ENCODE peak calls at places on chromosomes 16 and 17, in eight cellular contexts. Q is T-helper 1 cell; Z is heart right ventricle; B is 8988T; W is stimulated activated CD4-positive, alpha-beta T cell treated with anti-CD3 and anti-CD28 coated beads, Interleukin-2, amount 100 ng/mL, for 4 hours; X is stimulated activated CD8-positive, alpha-beta memory T cell treated with anti-CD3 and anti-CD28 coated beads, Interleukin-4, amount 100 ng/mL, for 48 hours; H is PC-3; O is activated T-cell treated with anti-CD3 and anti-CD28 coated beads for 48 hours. P is an unnamed sample.

GRCh38 chr17:76997981-76998531 is 129.9 kb downstream of the MGAT5B start:
- DNase-seq in Q (peak), Z (no peak), B (no peak), W (peak), X (peak), H (no peak), O (no peak), P (no peak)

GRCh38 chr16:11530171-11530940 is 56.4 kb downstream of the LITAF start:
- DNase-seq in Q (no peak), Z (no peak), B (no peak), W (no peak), X (no peak), H (no peak), O (no peak), P (no peak)

GRCh38 chr16:58012481-58012880 is 11.3 kb downstream of the USB1 start:
- DNase-seq in Q (no peak), Z (no peak), B (no peak), W (no peak), X (no peak), H (no peak), O (no peak), P (no peak)

GRCh38 chr16:52912565-52913173 is 140.0 kb downstream of the CHD9NB start:
- DNase-seq in Q (no peak), Z (peak), B (peak), W (no peak), X (peak), H (peak), O (peak), P (peak)

GRCh38 chr16:85568519-85568918 is 44.6 kb upstream of the GSE1 start:
- DNase-seq in Q (no peak), Z (no peak), B (no peak), W (no peak), X (no peak), H (no peak), O (no peak), P (no peak)

GRCh38 chr16:6549415-6549814 is 783.2 kb upstream of the RBFOX1 start:
- DNase-seq in Q (no peak), Z (no peak), B (no peak), W (no peak), X (no peak), H (no peak), O (no peak), P (no peak)

GRCh38 chr16:2474877-2475412 is at the start of gene TBC1D24:
- DNase-seq in Q (peak), Z (peak), B (peak), W (peak), X (peak), H (peak), O (peak), P (peak)

GRCh38 chr16:16014329-16015224 is 65.2 kb downstream of the ABCC1 start:
- DNase-seq in Q (no peak), Z (peak), B (no peak), W (no peak), X (no peak), H (peak), O (no peak), P (no peak)

GRCh38 chr16:47928008-47928407 is 227.8 kb downstream of the ABCC12 start:
- DNase-seq in Q (no peak), Z (no peak), B (no peak), W (no peak), X (no peak), H (peak), O (no peak), P (no peak)

GRCh38 chr17:49132317-49132698 is 261 bp upstream of the B4GALNT2 start:
- DNase-seq in Q (no peak), Z (no peak), B (no peak), W (no peak), X (no peak), H (no peak), O (no peak), P (no peak)

GRCh38 chr16:19088341-19088916 is 21.0 kb downstream of the COQ7 start:
- DNase-seq in Q (no peak), Z (no peak), B (no peak), W (no peak), X (no peak), H (no peak), O (no peak), P (no peak)

GRCh38 chr17:19482571-19482970 is 51.1 kb upstream of the SLC47A1 start:
- DNase-seq in Q (no peak), Z (no peak), B (no peak), W (no peak), X (no peak), H (peak), O (no peak), P (no peak)

GRCh38 chr17:31537558-31537957 is 146.1 kb downstream of the RAB11FIP4 start:
- DNase-seq in Q (no peak), Z (no peak), B (no peak), W (no peak), X (no peak), H (no peak), O (no peak), P (no peak)

GRCh38 chr16:51326131-51326856 is 175.2 kb upstream of the SALL1 start:
- DNase-seq in Q (no peak), Z (no peak), B (no peak), W (no peak), X (no peak), H (no peak), O (no peak), P (no peak)

GRCh38 chr17:81498953-81499600 is 13.5 kb downstream of the ACTG1 start:
- DNase-seq in Q (no peak), Z (no peak), B (no peak), W (no peak), X (no peak), H (no peak), O (no peak), P (no peak)

GRCh38 chr17:49482144-49482817 is 12.8 kb upstream of the NGFR start:
- DNase-seq in Q (no peak), Z (no peak), B (no peak), W (no peak), X (no peak), H (peak), O (no peak), P (no peak)

GRCh38 chr16:4477966-4478365 is 1.8 kb downstream of the HMOX2 start:
- DNase-seq in Q (no peak), Z (no peak), B (no peak), W (no peak), X (no peak), H (peak), O (no peak), P (peak)

GRCh38 chr16:15493416-15494181 is 59.2 kb downstream of the BMERB1 start:
- DNase-seq in Q (no peak), Z (no peak), B (no peak), W (no peak), X (no peak), H (no peak), O (no peak), P (no peak)

GRCh38 chr16:3007059-3007956 is 5.4 kb upstream of the CLDN9 start:
- DNase-seq in Q (no peak), Z (no peak), B (no peak), W (no peak), X (no peak), H (no peak), O (no peak), P (no peak)

GRCh38 chr16:87145181-87146176 is 171.7 kb downstream of the C16orf95 start:
- DNase-seq in Q (no peak), Z (no peak), B (no peak), W (no peak), X (no peak), H (peak), O (no peak), P (no peak)

GRCh38 chr16:21203155-21203797 is 8.1 kb downstream of the ZP2 start:
- DNase-seq in Q (no peak), Z (no peak), B (no peak), W (no peak), X (no peak), H (no peak), O (no peak), P (no peak)

GRCh38 chr16:3681206-3681605 is 26.7 kb downstream of the DNASE1 start:
- DNase-seq in Q (no peak), Z (peak), B (no peak), W (no peak), X (no peak), H (no peak), O (no peak), P (no peak)

GRCh38 chr16:81293909-81294802 is 20.6 kb upstream of the GAN start:
- DNase-seq in Q (no peak), Z (no peak), B (no peak), W (no peak), X (no peak), H (peak), O (no peak), P (no peak)

GRCh38 chr17:39612291-39612894 is 4.7 kb upstream of the NEUROD2 start:
- DNase-seq in Q (no peak), Z (no peak), B (no peak), W (no peak), X (no peak), H (no peak), O (no peak), P (no peak)

GRCh38 chr17:74543406-74543805 is 2.5 kb downstream of the CD300C start:
- DNase-seq in Q (no peak), Z (no peak), B (no peak), W (no peak), X (no peak), H (no peak), O (no peak), P (no peak)

GRCh38 chr16:70696952-70697600 is 11.2 kb upstream of the MTSS2 start:
- DNase-seq in Q (no peak), Z (no peak), B (no peak), W (no peak), X (peak), H (peak), O (no peak), P (no peak)

GRCh38 chr17:29179232-29180036 is 764 bp downstream of the MYO18A start:
- DNase-seq in Q (no peak), Z (peak), B (peak), W (no peak), X (no peak), H (peak), O (no peak), P (peak)

GRCh38 chr16:72679856-72680255 is 368.1 kb downstream of the ZFHX3 start:
- DNase-seq in Q (no peak), Z (no peak), B (no peak), W (no peak), X (no peak), H (no peak), O (no peak), P (no peak)

GRCh38 chr17:37019117-37019744 is 70.5 kb downstream of the AATF start:
- DNase-seq in Q (no peak), Z (no peak), B (no peak), W (no peak), X (no peak), H (no peak), O (no peak), P (no peak)

GRCh38 chr17:59954856-59955255 is 9.7 kb downstream of the RNFT1 start:
- DNase-seq in Q (no peak), Z (no peak), B (no peak), W (no peak), X (no peak), H (no peak), O (no peak), P (no peak)

GRCh38 chr17:50199651-50200446 is 1.6 kb downstream of the COL1A1 start:
- DNase-seq in Q (peak), Z (peak), B (peak), W (peak), X (peak), H (peak), O (peak), P (no peak)